ENCODE peak calls at places on chromosome 2, in nine cellular contexts. K, D, I, W, B, P, V, G and R are unnamed samples.

GRCh38 chr2:35415282-35415681 is 940.3 kb upstream of the CRIM1 start:
- DNase-seq in V (no peak), B (no peak), G (no peak), W (no peak), K (no peak), D (no peak), I (no peak), P (no peak), R (no peak)

GRCh38 chr2:55223958-55224760 is 7.9 kb downstream of the CLHC1 start:
- DNase-seq in D (no peak), P (no peak), V (no peak), B (no peak), K (no peak), I (no peak), G (no peak), W (no peak), R (no peak)

GRCh38 chr2:696999-697627 is 19.9 kb upstream of the TMEM18 start:
- DNase-seq in I (no peak), G (no peak), P (no peak), B (no peak), K (no peak), D (no peak), V (peak), W (no peak), R (no peak)

GRCh38 chr2:138059967-138060635 is 95.8 kb downstream of the HNMT start:
- DNase-seq in B (no peak), D (peak), I (no peak), P (peak), V (no peak), G (peak), W (peak), K (no peak), R (no peak)

GRCh38 chr2:113197347-113198047 is 23.7 kb downstream of the PSD4 start:
- DNase-seq in D (no peak), K (no peak), I (no peak), W (no peak), G (no peak), V (no peak), B (no peak), P (no peak), R (no peak)

GRCh38 chr2:189362283-189362682 is 79.0 kb upstream of the WDR75 start:
- DNase-seq in P (no peak), B (no peak), I (no peak), G (no peak), W (no peak), K (no peak), V (no peak), D (no peak), R (no peak)

GRCh38 chr2:67782443-67782842 is 280.4 kb downstream of the C1D start:
- DNase-seq in V (no peak), G (no peak), P (no peak), B (no peak), K (no peak), D (no peak), W (peak), I (no peak), R (no peak)

GRCh38 chr2:135798275-135798705 is 38.7 kb downstream of the LCT start:
- DNase-seq in W (no peak), P (no peak), G (no peak), D (no peak), I (no peak), B (no peak), K (no peak), V (no peak), R (no peak)

GRCh38 chr2:207044380-207044779 is 105.1 kb downstream of the CPO start:
- DNase-seq in W (no peak), D (no peak), K (no peak), P (no peak), I (no peak), B (no peak), G (no peak), V (no peak), R (no peak)

GRCh38 chr2:116955646-116956045 is 858.8 kb upstream of the DDX18 start:
- DNase-seq in I (no peak), B (no peak), D (no peak), G (no peak), K (no peak), P (no peak), V (no peak), W (no peak), R (no peak)